ENCODE peak calls at places on chromosomes 2 and 18, in seven cellular contexts. U, J, E, B, L, I and O are unnamed samples.

GRCh38 chr2:173432049-173432754 is 77.5 kb downstream of the CDCA7 start:
- DNase-seq in U (no peak), J (no peak), E (no peak), B (no peak), L (no peak), I (no peak), O (no peak)

GRCh38 chr2:43192039-43192438 is 34.4 kb downstream of the ZFP36L2 start:
- DNase-seq in U (no peak), J (no peak), E (no peak), B (no peak), L (no peak), I (no peak), O (no peak)

GRCh38 chr2:207313947-207314346 is 148.2 kb upstream of the KLF7 start:
- DNase-seq in U (no peak), J (no peak), E (no peak), B (no peak), L (no peak), I (no peak), O (no peak)

GRCh38 chr2:24543252-24543651 is 52.2 kb downstream of the NCOA1 start:
- DNase-seq in U (no peak), J (no peak), E (no peak), B (no peak), L (no peak), I (no peak), O (no peak)

GRCh38 chr2:38835015-38835601 is 40.6 kb downstream of the DHX57 start:
- DNase-seq in U (peak), J (peak), E (peak), B (no peak), L (no peak), I (no peak), O (peak)

GRCh38 chr2:119253114-119253702 is 29.6 kb downstream of the STEAP3 start:
- DNase-seq in U (peak), J (no peak), E (peak), B (no peak), L (no peak), I (no peak), O (peak)

GRCh38 chr2:136134126-136134525 is 16.2 kb upstream of the CXCR4 start:
- DNase-seq in U (no peak), J (no peak), E (no peak), B (no peak), L (no peak), I (no peak), O (no peak)

GRCh38 chr2:99865818-99866676 is 276.3 kb downstream of the AFF3 start:
- DNase-seq in U (peak), J (no peak), E (no peak), B (no peak), L (no peak), I (no peak), O (no peak)

GRCh38 chr2:222833410-222833809 is 27.4 kb upstream of the ACSL3 start:
- DNase-seq in U (no peak), J (no peak), E (no peak), B (no peak), L (no peak), I (no peak), O (no peak)

GRCh38 chr2:162926501-162926900 is 87.9 kb upstream of the KCNH7 start:
- DNase-seq in U (peak), J (no peak), E (peak), B (no peak), L (no peak), I (no peak), O (peak)

GRCh38 chr2:150293771-150294170 is 193.7 kb downstream of the RND3 start:
- DNase-seq in U (no peak), J (no peak), E (peak), B (no peak), L (no peak), I (no peak), O (no peak)

GRCh38 chr18:286515-287310 is 18.9 kb upstream of the THOC1 start:
- DNase-seq in U (peak), J (peak), E (no peak), B (no peak), L (no peak), I (no peak), O (no peak)

GRCh38 chr2:53600835-53601234 is 166.8 kb upstream of the CHAC2 start:
- DNase-seq in U (no peak), J (no peak), E (peak), B (no peak), L (no peak), I (no peak), O (no peak)

GRCh38 chr2:169509230-169509917 is at the start of gene KLHL41:
- DNase-seq in U (no peak), J (no peak), E (peak), B (no peak), L (no peak), I (no peak), O (no peak)

GRCh38 chr2:222319576-222320440 is 21.0 kb upstream of the PAX3 start:
- DNase-seq in U (peak), J (peak), E (peak), B (no peak), L (peak), I (no peak), O (no peak)

GRCh38 chr2:234307322-234307961 is 189.4 kb downstream of the ARL4C start:
- DNase-seq in U (no peak), J (no peak), E (no peak), B (no peak), L (no peak), I (no peak), O (no peak)

GRCh38 chr2:222774941-222775340 is 85.9 kb upstream of the ACSL3 start:
- DNase-seq in U (peak), J (no peak), E (peak), B (no peak), L (no peak), I (no peak), O (no peak)

GRCh38 chr2:10665833-10666232 is 23.9 kb downstream of the NOL10 start:
- DNase-seq in U (no peak), J (no peak), E (no peak), B (no peak), L (no peak), I (no peak), O (no peak)

GRCh38 chr2:160097329-160097728 is 34.9 kb upstream of the PLA2R1 start:
- DNase-seq in U (peak), J (no peak), E (peak), B (no peak), L (no peak), I (no peak), O (no peak)

GRCh38 chr2:67948057-67948456 is 114.7 kb downstream of the C1D start:
- DNase-seq in U (no peak), J (no peak), E (no peak), B (no peak), L (no peak), I (no peak), O (no peak)

GRCh38 chr2:126852361-126852760 is 46.3 kb upstream of the TEX51 start:
- DNase-seq in U (peak), J (no peak), E (no peak), B (no peak), L (no peak), I (no peak), O (no peak)

GRCh38 chr2:191038241-191038725 is 24.3 kb upstream of the STAT1 start:
- DNase-seq in U (peak), J (no peak), E (peak), B (no peak), L (no peak), I (no peak), O (no peak)

GRCh38 chr2:20138696-20139095 is 86.2 kb downstream of the SDC1 start:
- DNase-seq in U (no peak), J (no peak), E (no peak), B (no peak), L (no peak), I (no peak), O (no peak)

GRCh38 chr2:24771099-24771498 is 22.1 kb downstream of the PTRHD1 start:
- DNase-seq in U (no peak), J (no peak), E (no peak), B (no peak), L (no peak), I (no peak), O (no peak)

GRCh38 chr2:86442642-86443005 is 1.5 kb downstream of the KDM3A start:
- DNase-seq in U (peak), J (peak), E (peak), B (peak), L (peak), I (peak), O (peak)

GRCh38 chr18:56413862-56414261 is 224.5 kb downstream of the TXNL1 start:
- DNase-seq in U (no peak), J (no peak), E (no peak), B (no peak), L (no peak), I (no peak), O (no peak)

GRCh38 chr2:19673213-19673791 is 228.5 kb downstream of the TTC32 start:
- DNase-seq in U (peak), J (peak), E (no peak), B (no peak), L (no peak), I (peak), O (no peak)

GRCh38 chr2:28161466-28161865 is 231.2 kb upstream of the FOSL2 start:
- DNase-seq in U (no peak), J (no peak), E (peak), B (no peak), L (no peak), I (no peak), O (no peak)

GRCh38 chr2:129396980-129397599 is 582.4 kb upstream of the RAB6C start:
- DNase-seq in U (peak), J (peak), E (peak), B (no peak), L (no peak), I (peak), O (peak)

GRCh38 chr18:79497638-79498081 is 101.9 kb downstream of the NFATC1 start:
- DNase-seq in U (peak), J (no peak), E (no peak), B (no peak), L (no peak), I (no peak), O (no peak)

GRCh38 chr2:56729212-56729611 is 545.4 kb downstream of the CCDC85A start:
- DNase-seq in U (no peak), J (no peak), E (no peak), B (no peak), L (no peak), I (no peak), O (no peak)

GRCh38 chr18:37320320-37320719 is 245.3 kb downstream of the CELF4 start:
- DNase-seq in U (no peak), J (no peak), E (no peak), B (peak), L (no peak), I (no peak), O (no peak)

GRCh38 chr18:78158943-78159342 is 820.7 kb upstream of the SALL3 start:
- DNase-seq in U (no peak), J (no peak), E (no peak), B (no peak), L (no peak), I (no peak), O (no peak)

DNA sequence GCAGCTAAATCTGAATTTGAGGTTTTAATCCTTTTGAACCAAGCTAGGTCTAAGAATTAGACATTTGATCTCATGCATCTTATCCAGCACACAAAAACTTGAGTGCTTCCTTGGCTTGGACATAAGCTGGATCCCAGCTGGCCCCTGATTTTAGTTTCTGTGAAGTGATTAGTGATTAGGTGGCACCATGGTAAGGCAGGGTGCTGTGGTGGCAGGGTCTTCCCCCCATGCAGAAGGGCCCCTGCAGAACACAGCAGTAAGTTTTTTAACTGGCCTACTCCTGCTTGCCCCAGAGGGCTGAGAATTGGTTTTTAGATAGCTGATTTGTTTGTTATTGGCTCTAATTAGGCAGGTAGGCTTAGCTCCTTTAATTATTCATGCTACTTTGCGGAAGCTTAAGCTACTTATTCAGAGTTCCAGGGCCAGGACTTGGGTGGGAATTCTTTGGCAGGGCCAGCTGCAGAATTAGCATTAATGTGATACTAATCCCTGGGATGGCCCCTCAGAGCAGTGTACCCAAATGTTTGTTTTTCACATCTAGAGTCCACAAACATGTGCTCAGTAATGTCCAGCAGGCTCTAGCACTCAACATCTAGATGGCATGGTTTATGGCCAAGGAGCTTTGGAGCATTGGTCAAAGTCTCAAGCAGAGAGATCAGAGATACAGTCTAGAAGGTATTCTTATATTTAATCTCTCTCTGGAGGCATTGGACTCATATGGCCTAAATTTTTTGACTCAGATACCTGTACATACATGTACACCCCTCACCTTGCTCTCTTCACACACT is 99.6 kb downstream of the FMNL2 start:
- DNase-seq in U (no peak), J (no peak), E (no peak), B (no peak), L (no peak), I (no peak), O (no peak)
- H3K27ac ChIP-seq in U (no peak), J (peak), E (no peak), B (no peak), L (no peak), I (no peak), O (no peak)

GRCh38 chr2:241611062-241611461 is 25.9 kb downstream of the THAP4 start:
- DNase-seq in U (no peak), J (no peak), E (no peak), B (no peak), L (no peak), I (no peak), O (no peak)
- H3K27ac ChIP-seq in U (no peak), J (peak), E (no peak), B (peak), L (peak), I (no peak), O (no peak)

GRCh38 chr2:69138247-69138754 is 125.3 kb downstream of the ANTXR1 start:
- DNase-seq in U (peak), J (no peak), E (peak), B (no peak), L (no peak), I (no peak), O (peak)
- H3K27ac ChIP-seq in U (peak), J (no peak), E (peak), B (peak), L (no peak), I (no peak), O (peak)

GRCh38 chr2:110106642-110107041 is 9.0 kb downstream of the MALL start:
- DNase-seq in U (peak), J (no peak), E (peak), B (no peak), L (no peak), I (no peak), O (peak)

GRCh38 chr2:110103060-110103961 is 12.3 kb downstream of the MALL start:
- DNase-seq in U (no peak), J (peak), E (no peak), B (peak), L (no peak), I (no peak), O (no peak)

GRCh38 chr2:110104025-110104771 is 11.4 kb downstream of the MALL start:
- DNase-seq in U (no peak), J (no peak), E (no peak), B (no peak), L (peak), I (no peak), O (no peak)

GRCh38 chr2:110105608-110106467 is 9.8 kb downstream of the MALL start:
- DNase-seq in U (peak), J (peak), E (peak), B (peak), L (no peak), I (no peak), O (peak)

DNA sequence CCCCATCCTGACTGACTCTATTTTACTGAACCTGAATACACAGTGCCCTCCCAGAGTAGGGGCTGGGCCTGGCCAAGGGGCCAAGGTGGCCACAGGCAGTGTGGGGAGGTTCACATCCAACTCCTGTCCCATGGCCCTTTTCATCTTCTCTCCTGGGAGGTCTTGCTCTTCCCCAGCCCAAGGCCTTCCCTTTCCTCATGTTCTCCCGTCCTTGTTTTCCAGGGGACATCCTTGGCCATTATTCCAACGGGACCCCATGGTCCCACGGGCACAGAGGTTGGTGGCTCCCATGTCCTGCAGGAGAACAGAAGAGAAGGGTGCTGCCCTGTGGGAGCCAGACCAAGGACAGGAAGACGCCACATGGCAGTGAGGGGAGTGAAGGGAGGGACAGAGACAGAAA is 10.4 kb downstream of the MALL start:
- DNase-seq in U (no peak), J (no peak), E (no peak), B (no peak), L (no peak), I (no peak), O (no peak)
- H3K27ac ChIP-seq in U (peak), J (peak), E (peak), B (peak), L (peak), I (peak), O (peak)

GRCh38 chr2:23111263-23111662 is 273.7 kb upstream of the KLHL29 start:
- DNase-seq in U (no peak), J (no peak), E (no peak), B (no peak), L (no peak), I (no peak), O (no peak)
- H3K27ac ChIP-seq in U (no peak), J (no peak), E (no peak), B (no peak), L (no peak), I (no peak), O (no peak)

GRCh38 chr2:95297088-95297487 is at the start of gene KCNIP3:
- DNase-seq in U (no peak), J (peak), E (no peak), B (peak), L (no peak), I (no peak), O (no peak)
- H3K27ac ChIP-seq in U (no peak), J (no peak), E (no peak), B (no peak), L (no peak), I (no peak), O (no peak)

DNA sequence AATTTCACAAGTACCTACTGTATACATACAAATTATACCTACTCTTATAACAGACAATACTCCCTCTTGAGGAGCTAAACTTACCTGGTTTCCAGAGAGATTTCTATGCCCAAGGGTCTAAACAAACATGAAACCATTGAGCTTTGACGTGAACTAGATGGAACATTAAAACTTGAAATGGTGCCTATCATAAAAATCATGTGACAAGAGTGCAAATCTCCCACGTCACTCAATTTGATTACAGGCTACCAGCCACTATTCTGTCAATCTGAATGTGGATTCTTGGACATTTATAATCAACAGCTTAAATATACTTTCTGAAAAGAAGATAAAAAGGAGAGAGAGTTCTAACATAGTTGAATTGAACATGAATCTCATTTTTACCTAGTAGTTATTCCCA is 297.1 kb upstream of the SESTD1 start:
- DNase-seq in U (no peak), J (no peak), E (no peak), B (no peak), L (no peak), I (no peak), O (no peak)
- H3K27ac ChIP-seq in U (no peak), J (peak), E (no peak), B (no peak), L (peak), I (no peak), O (no peak)

DNA sequence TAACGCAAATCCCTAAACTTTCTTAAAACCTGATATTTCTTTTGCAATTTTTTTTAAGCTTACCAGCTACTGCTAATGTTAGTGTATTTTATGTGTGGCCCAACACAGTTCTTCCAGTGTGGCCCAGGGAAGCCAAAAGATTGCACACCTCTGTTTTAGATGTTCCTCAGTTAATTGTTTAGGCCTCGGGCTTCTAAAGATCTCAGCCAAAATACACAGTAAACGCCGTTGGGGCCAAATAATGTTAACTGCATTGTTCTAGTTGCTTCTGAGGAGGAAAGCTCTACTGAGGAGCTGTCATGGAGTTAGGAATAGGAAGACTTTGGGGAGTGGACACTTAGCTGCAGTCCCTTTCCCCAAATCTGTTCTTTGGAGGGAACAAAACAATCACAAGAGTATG is 2.0 kb downstream of the HSPE1 start:
- DNase-seq in U (no peak), J (no peak), E (no peak), B (no peak), L (no peak), I (no peak), O (no peak)
- H3K27ac ChIP-seq in U (no peak), J (peak), E (no peak), B (peak), L (no peak), I (no peak), O (peak)

DNA sequence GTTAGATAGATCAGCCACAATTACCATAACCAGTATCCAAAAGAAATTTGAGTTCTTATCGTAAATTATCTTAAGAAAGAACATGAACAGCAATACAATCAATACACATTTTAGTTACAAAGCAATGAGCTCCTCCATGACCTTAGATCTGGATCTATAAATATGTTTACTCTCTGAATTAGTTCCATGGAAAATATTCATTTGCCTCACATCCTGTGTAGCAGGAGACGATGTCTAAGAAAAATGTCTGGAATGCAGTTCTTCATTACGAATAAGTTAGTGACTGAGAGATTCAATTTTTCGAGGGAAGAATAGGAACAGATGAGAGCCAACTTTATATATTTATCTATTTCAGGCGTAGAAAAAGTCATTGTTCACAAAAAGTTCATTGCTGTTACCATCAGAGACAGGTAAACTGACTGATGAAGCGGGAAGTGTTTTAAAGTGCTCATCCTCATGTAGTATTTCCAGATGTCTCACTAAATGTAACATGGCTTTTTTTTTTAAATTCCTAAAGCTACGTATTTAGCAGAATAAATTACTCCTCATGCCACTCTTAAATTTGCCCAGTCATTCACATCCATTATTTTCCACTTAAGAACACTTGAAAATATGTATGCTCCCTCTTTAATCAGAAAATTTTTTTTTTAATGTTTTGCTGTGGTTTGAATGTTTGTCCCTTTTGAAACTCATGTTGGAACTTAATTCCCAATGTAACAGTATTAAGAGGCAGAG is 106.5 kb upstream of the SCN1A start:
- DNase-seq in U (peak), J (no peak), E (no peak), B (no peak), L (no peak), I (no peak), O (no peak)
- H3K27ac ChIP-seq in U (peak), J (no peak), E (no peak), B (no peak), L (no peak), I (no peak), O (no peak)